ENCODE peak calls at places on chromosomes 13 and 19, in ten cellular contexts. One of them, this sample, is unnamed.
A peak's percentile ranks its signal among the peaks of the same experiment; 100 is the strongest.

GRCh38 chr13:28729541-28729940 is 10.8 kb upstream of the SLC46A3 start:
- DNase-seq in right lobe of liver: peak; percentile 39
- DNase-seq in activated CD8-positive, alpha-beta T cell treated with anti-CD3 and anti-CD28 coated beads for 36 hours: no peak
- DNase-seq in stomach: no peak
- DNase-seq in left ventricle myocardium inferior: no peak
- DNase-seq in heart right ventricle: no peak
- DNase-seq in gastrocnemius medialis: no peak
- DNase-seq in dorsolateral prefrontal cortex: no peak
- DNase-seq in CD8-positive, alpha-beta T cell: no peak
- DNase-seq in nephron progenitor cell: no peak
- DNase-seq in this sample: no peak

GRCh38 chr19:375395-376110 is 31.0 kb upstream of the MIER2 start:
- DNase-seq in right lobe of liver: no peak
- DNase-seq in activated CD8-positive, alpha-beta T cell treated with anti-CD3 and anti-CD28 coated beads for 36 hours: no peak
- DNase-seq in stomach: no peak
- DNase-seq in left ventricle myocardium inferior: no peak
- DNase-seq in heart right ventricle: no peak
- DNase-seq in gastrocnemius medialis: no peak
- DNase-seq in dorsolateral prefrontal cortex: peak; percentile 1
- DNase-seq in CD8-positive, alpha-beta T cell: no peak
- DNase-seq in nephron progenitor cell: no peak
- DNase-seq in this sample: peak; percentile 91

GRCh38 chr13:43132228-43132627 is 108.8 kb downstream of the DNAJC15 start:
- DNase-seq in right lobe of liver: no peak
- DNase-seq in activated CD8-positive, alpha-beta T cell treated with anti-CD3 and anti-CD28 coated beads for 36 hours: no peak
- DNase-seq in stomach: peak; percentile 40
- DNase-seq in left ventricle myocardium inferior: no peak
- DNase-seq in heart right ventricle: no peak
- DNase-seq in gastrocnemius medialis: no peak
- DNase-seq in dorsolateral prefrontal cortex: no peak
- DNase-seq in CD8-positive, alpha-beta T cell: no peak
- DNase-seq in nephron progenitor cell: no peak
- DNase-seq in this sample: no peak

GRCh38 chr13:95267662-95268369 is 33.4 kb downstream of the ABCC4 start:
- DNase-seq in right lobe of liver: peak; percentile 52
- DNase-seq in activated CD8-positive, alpha-beta T cell treated with anti-CD3 and anti-CD28 coated beads for 36 hours: no peak
- DNase-seq in stomach: peak; percentile 33
- DNase-seq in left ventricle myocardium inferior: no peak
- DNase-seq in heart right ventricle: no peak
- DNase-seq in gastrocnemius medialis: no peak
- DNase-seq in dorsolateral prefrontal cortex: no peak
- DNase-seq in CD8-positive, alpha-beta T cell: no peak
- DNase-seq in nephron progenitor cell: no peak
- DNase-seq in this sample: no peak

GRCh38 chr13:73765651-73766384 is 368.4 kb downstream of the KLF12 start:
- DNase-seq in right lobe of liver: peak; percentile 88
- DNase-seq in activated CD8-positive, alpha-beta T cell treated with anti-CD3 and anti-CD28 coated beads for 36 hours: peak; percentile 93
- DNase-seq in stomach: peak; percentile 81
- DNase-seq in left ventricle myocardium inferior: peak; percentile 84
- DNase-seq in heart right ventricle: peak; percentile 80
- DNase-seq in gastrocnemius medialis: peak; percentile 30
- DNase-seq in dorsolateral prefrontal cortex: peak; percentile 81
- DNase-seq in CD8-positive, alpha-beta T cell: peak; percentile 90
- DNase-seq in nephron progenitor cell: peak; percentile 64
- DNase-seq in this sample: peak; percentile 94

GRCh38 chr19:48569814-48570213 is 17.8 kb downstream of the SULT2B1 start:
- DNase-seq in right lobe of liver: no peak
- DNase-seq in activated CD8-positive, alpha-beta T cell treated with anti-CD3 and anti-CD28 coated beads for 36 hours: no peak
- DNase-seq in stomach: peak; percentile 36
- DNase-seq in left ventricle myocardium inferior: no peak
- DNase-seq in heart right ventricle: no peak
- DNase-seq in gastrocnemius medialis: peak; percentile 64
- DNase-seq in dorsolateral prefrontal cortex: no peak
- DNase-seq in CD8-positive, alpha-beta T cell: no peak
- DNase-seq in nephron progenitor cell: no peak
- DNase-seq in this sample: no peak

GRCh38 chr13:32530841-32531253 is 7.7 kb downstream of the N4BP2L2 start:
- DNase-seq in right lobe of liver: no peak
- DNase-seq in activated CD8-positive, alpha-beta T cell treated with anti-CD3 and anti-CD28 coated beads for 36 hours: no peak
- DNase-seq in stomach: no peak
- DNase-seq in left ventricle myocardium inferior: no peak
- DNase-seq in heart right ventricle: no peak
- DNase-seq in gastrocnemius medialis: peak; percentile 21
- DNase-seq in dorsolateral prefrontal cortex: no peak
- DNase-seq in CD8-positive, alpha-beta T cell: no peak
- DNase-seq in nephron progenitor cell: no peak
- DNase-seq in this sample: no peak

GRCh38 chr19:14517840-14518505 is at the start of gene DNAJB1:
- DNase-seq in right lobe of liver: peak; percentile 91
- DNase-seq in activated CD8-positive, alpha-beta T cell treated with anti-CD3 and anti-CD28 coated beads for 36 hours: peak; percentile 68
- DNase-seq in stomach: peak; percentile 83
- DNase-seq in left ventricle myocardium inferior: peak; percentile 86
- DNase-seq in heart right ventricle: peak; percentile 87
- DNase-seq in gastrocnemius medialis: peak; percentile 76
- DNase-seq in dorsolateral prefrontal cortex: peak; percentile 81
- DNase-seq in CD8-positive, alpha-beta T cell: peak; percentile 68
- DNase-seq in nephron progenitor cell: peak; percentile 72
- DNase-seq in this sample: peak; percentile 96

GRCh38 chr13:99051768-99052455 is 74.0 kb upstream of the DOCK9 start:
- DNase-seq in right lobe of liver: no peak
- DNase-seq in activated CD8-positive, alpha-beta T cell treated with anti-CD3 and anti-CD28 coated beads for 36 hours: no peak
- DNase-seq in stomach: no peak
- DNase-seq in left ventricle myocardium inferior: no peak
- DNase-seq in heart right ventricle: no peak
- DNase-seq in gastrocnemius medialis: no peak
- DNase-seq in dorsolateral prefrontal cortex: no peak
- DNase-seq in CD8-positive, alpha-beta T cell: no peak
- DNase-seq in nephron progenitor cell: no peak
- DNase-seq in this sample: no peak

GRCh38 chr19:55598719-55599467 is 424 bp downstream of the FIZ1 start:
- DNase-seq in right lobe of liver: peak; percentile 95
- DNase-seq in activated CD8-positive, alpha-beta T cell treated with anti-CD3 and anti-CD28 coated beads for 36 hours: peak; percentile 96
- DNase-seq in stomach: peak; percentile 95
- DNase-seq in left ventricle myocardium inferior: peak; percentile 90
- DNase-seq in heart right ventricle: peak; percentile 92
- DNase-seq in gastrocnemius medialis: peak; percentile 92
- DNase-seq in dorsolateral prefrontal cortex: peak; percentile 88
- DNase-seq in CD8-positive, alpha-beta T cell: peak; percentile 90
- DNase-seq in nephron progenitor cell: peak; percentile 98
- DNase-seq in this sample: peak; percentile 98

DNA sequence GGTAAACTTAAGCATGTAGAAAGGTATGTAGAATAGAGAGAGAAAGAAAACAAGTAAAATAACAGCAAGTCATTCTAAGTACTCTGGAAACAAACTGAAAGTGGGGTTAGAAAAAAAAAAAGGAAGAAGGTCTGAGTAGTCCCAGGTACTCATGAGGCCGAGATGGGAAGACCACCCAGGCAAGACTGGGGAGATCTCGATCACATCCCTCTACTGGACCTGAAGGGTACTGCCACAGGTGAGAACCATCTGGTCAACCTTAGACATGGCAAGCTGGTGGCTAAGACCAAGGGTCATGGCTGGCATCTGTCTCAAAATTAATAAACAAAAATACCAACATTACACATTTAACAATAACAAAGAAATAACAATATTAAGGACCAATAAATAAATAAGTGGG is 36.3 kb upstream of the ZNF724 start:
- DNase-seq in right lobe of liver: no peak
- DNase-seq in activated CD8-positive, alpha-beta T cell treated with anti-CD3 and anti-CD28 coated beads for 36 hours: peak; percentile 17
- DNase-seq in stomach: no peak
- DNase-seq in left ventricle myocardium inferior: no peak
- DNase-seq in heart right ventricle: no peak
- DNase-seq in gastrocnemius medialis: no peak
- DNase-seq in dorsolateral prefrontal cortex: no peak
- DNase-seq in CD8-positive, alpha-beta T cell: no peak
- DNase-seq in nephron progenitor cell: no peak
- DNase-seq in this sample: no peak
- TF ChIP-seq CTCF in right lobe of liver: peak; percentile 19
- TF ChIP-seq CTCF in activated CD8-positive, alpha-beta T cell treated with anti-CD3 and anti-CD28 coated beads for 36 hours: peak; percentile 32
- TF ChIP-seq CTCF in stomach: no peak
- TF ChIP-seq CTCF in left ventricle myocardium inferior: peak; percentile 25
- TF ChIP-seq CTCF in heart right ventricle: no peak
- TF ChIP-seq CTCF in gastrocnemius medialis: no peak
- TF ChIP-seq CTCF in dorsolateral prefrontal cortex: no peak
- TF ChIP-seq CTCF in CD8-positive, alpha-beta T cell: peak; percentile 45
- TF ChIP-seq CTCF in nephron progenitor cell: peak; percentile 19
- TF ChIP-seq CTCF in this sample: peak; percentile 46

GRCh38 chr13:106337096-106337495 is 198.4 kb downstream of the EFNB2 start:
- DNase-seq in right lobe of liver: no peak
- DNase-seq in activated CD8-positive, alpha-beta T cell treated with anti-CD3 and anti-CD28 coated beads for 36 hours: no peak
- DNase-seq in stomach: no peak
- DNase-seq in left ventricle myocardium inferior: no peak
- DNase-seq in heart right ventricle: no peak
- DNase-seq in gastrocnemius medialis: no peak
- DNase-seq in dorsolateral prefrontal cortex: no peak
- DNase-seq in CD8-positive, alpha-beta T cell: no peak
- DNase-seq in nephron progenitor cell: no peak
- DNase-seq in this sample: no peak
- TF ChIP-seq CTCF in right lobe of liver: no peak
- TF ChIP-seq CTCF in activated CD8-positive, alpha-beta T cell treated with anti-CD3 and anti-CD28 coated beads for 36 hours: no peak
- TF ChIP-seq CTCF in stomach: no peak
- TF ChIP-seq CTCF in left ventricle myocardium inferior: no peak
- TF ChIP-seq CTCF in heart right ventricle: no peak
- TF ChIP-seq CTCF in gastrocnemius medialis: no peak
- TF ChIP-seq CTCF in dorsolateral prefrontal cortex: no peak
- TF ChIP-seq CTCF in CD8-positive, alpha-beta T cell: no peak
- TF ChIP-seq CTCF in nephron progenitor cell: no peak
- TF ChIP-seq CTCF in this sample: no peak

DNA sequence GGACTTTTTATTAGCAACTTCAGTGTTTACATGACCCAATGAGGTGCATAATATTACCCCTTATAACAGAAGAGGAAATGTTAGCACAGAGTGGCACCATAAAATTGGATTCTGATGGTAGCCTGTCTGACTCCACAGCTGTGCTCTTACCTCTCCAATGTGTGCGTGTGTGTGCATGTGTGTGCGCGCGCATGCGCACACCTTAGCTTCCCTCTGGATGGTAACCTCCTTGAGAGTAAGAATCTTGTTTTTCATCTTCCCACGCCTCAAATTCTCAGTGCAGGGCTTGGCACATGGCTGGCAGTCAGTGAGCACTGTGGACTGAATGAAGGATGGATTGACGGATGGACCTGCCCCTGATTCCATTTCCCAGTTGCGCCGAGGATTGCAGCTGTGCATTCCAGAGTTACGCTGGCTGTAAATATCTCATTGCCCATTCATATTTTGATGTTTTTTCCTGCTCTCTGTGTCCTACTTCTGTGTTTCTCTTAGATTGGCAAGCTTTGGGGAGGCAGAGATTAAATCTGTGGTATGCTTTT is 99.2 kb upstream of the WASF3 start:
- DNase-seq in right lobe of liver: no peak
- DNase-seq in activated CD8-positive, alpha-beta T cell treated with anti-CD3 and anti-CD28 coated beads for 36 hours: no peak
- DNase-seq in stomach: no peak
- DNase-seq in left ventricle myocardium inferior: no peak
- DNase-seq in heart right ventricle: no peak
- DNase-seq in gastrocnemius medialis: no peak
- DNase-seq in dorsolateral prefrontal cortex: no peak
- DNase-seq in CD8-positive, alpha-beta T cell: no peak
- DNase-seq in nephron progenitor cell: no peak
- DNase-seq in this sample: no peak
- TF ChIP-seq CTCF in right lobe of liver: no peak
- TF ChIP-seq CTCF in activated CD8-positive, alpha-beta T cell treated with anti-CD3 and anti-CD28 coated beads for 36 hours: no peak
- TF ChIP-seq CTCF in stomach: no peak
- TF ChIP-seq CTCF in left ventricle myocardium inferior: no peak
- TF ChIP-seq CTCF in heart right ventricle: no peak
- TF ChIP-seq CTCF in gastrocnemius medialis: no peak
- TF ChIP-seq CTCF in dorsolateral prefrontal cortex: no peak
- TF ChIP-seq CTCF in CD8-positive, alpha-beta T cell: no peak
- TF ChIP-seq CTCF in nephron progenitor cell: no peak
- TF ChIP-seq CTCF in this sample: no peak

GRCh38 chr13:112442483-112443090 is 66.4 kb downstream of the SPACA7 start:
- DNase-seq in right lobe of liver: no peak
- DNase-seq in activated CD8-positive, alpha-beta T cell treated with anti-CD3 and anti-CD28 coated beads for 36 hours: no peak
- DNase-seq in stomach: no peak
- DNase-seq in left ventricle myocardium inferior: no peak
- DNase-seq in heart right ventricle: no peak
- DNase-seq in gastrocnemius medialis: no peak
- DNase-seq in dorsolateral prefrontal cortex: no peak
- DNase-seq in CD8-positive, alpha-beta T cell: no peak
- DNase-seq in nephron progenitor cell: no peak
- DNase-seq in this sample: peak; percentile 56

GRCh38 chr13:112444416-112445399 is 68.6 kb downstream of the SPACA7 start:
- DNase-seq in right lobe of liver: no peak
- DNase-seq in activated CD8-positive, alpha-beta T cell treated with anti-CD3 and anti-CD28 coated beads for 36 hours: no peak
- DNase-seq in stomach: peak; percentile 22
- DNase-seq in left ventricle myocardium inferior: no peak
- DNase-seq in heart right ventricle: no peak
- DNase-seq in gastrocnemius medialis: no peak
- DNase-seq in dorsolateral prefrontal cortex: no peak
- DNase-seq in CD8-positive, alpha-beta T cell: no peak
- DNase-seq in nephron progenitor cell: no peak
- DNase-seq in this sample: peak; percentile 86

GRCh38 chr13:112444001-112444311 is 67.8 kb downstream of the SPACA7 start:
- DNase-seq in right lobe of liver: peak; percentile 72
- DNase-seq in activated CD8-positive, alpha-beta T cell treated with anti-CD3 and anti-CD28 coated beads for 36 hours: peak; percentile 75
- DNase-seq in stomach: peak; percentile 75
- DNase-seq in left ventricle myocardium inferior: peak; percentile 49
- DNase-seq in heart right ventricle: peak; percentile 62
- DNase-seq in gastrocnemius medialis: no peak
- DNase-seq in dorsolateral prefrontal cortex: peak; percentile 25
- DNase-seq in CD8-positive, alpha-beta T cell: no peak
- DNase-seq in nephron progenitor cell: peak; percentile 90
- DNase-seq in this sample: peak; percentile 88

GRCh38 chr13:112441779-112442310 is 65.7 kb downstream of the SPACA7 start:
- DNase-seq in right lobe of liver: no peak
- DNase-seq in activated CD8-positive, alpha-beta T cell treated with anti-CD3 and anti-CD28 coated beads for 36 hours: no peak
- DNase-seq in stomach: no peak
- DNase-seq in left ventricle myocardium inferior: no peak
- DNase-seq in heart right ventricle: no peak
- DNase-seq in gastrocnemius medialis: no peak
- DNase-seq in dorsolateral prefrontal cortex: no peak
- DNase-seq in CD8-positive, alpha-beta T cell: no peak
- DNase-seq in nephron progenitor cell: no peak
- DNase-seq in this sample: peak; percentile 78

DNA sequence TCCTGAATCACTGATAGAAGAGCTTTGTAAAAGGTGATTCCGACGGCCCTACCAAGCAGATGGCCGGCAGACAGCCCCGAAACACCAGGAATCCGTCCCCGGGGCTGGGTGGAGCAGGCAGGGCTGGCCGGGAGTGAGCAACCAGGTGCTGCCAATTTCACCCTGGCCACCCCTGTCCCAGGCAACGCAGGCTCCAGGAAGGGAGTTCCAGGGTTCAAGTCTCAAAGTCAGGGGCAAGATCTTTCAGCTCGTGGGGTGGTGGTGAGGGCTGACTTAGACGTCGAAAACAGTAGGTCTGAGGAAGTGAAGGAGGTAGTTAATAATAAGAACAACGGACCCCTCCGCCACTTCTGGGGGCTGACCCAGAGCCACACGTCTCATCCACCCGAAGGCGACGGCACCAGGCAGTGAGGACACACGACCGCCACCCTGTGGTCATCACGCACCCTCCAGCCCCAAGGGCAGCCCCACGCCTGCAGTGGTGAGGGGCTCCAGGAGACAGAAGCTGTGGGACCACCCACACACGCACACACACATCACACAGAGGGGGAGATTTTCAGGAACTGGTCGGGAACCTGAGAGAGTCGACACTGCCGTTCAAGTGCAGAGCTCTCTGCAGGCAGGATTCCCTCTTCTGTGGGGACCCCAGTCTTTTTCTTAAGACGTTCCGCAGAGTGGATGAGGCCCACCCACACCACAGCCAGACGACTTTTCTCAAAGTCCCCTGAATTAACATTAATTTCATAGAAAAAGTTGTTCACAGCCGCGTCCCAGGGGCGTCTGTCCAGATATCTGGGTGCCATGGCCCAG is 67.2 kb downstream of the SPACA7 start:
- DNase-seq in right lobe of liver: no peak
- DNase-seq in activated CD8-positive, alpha-beta T cell treated with anti-CD3 and anti-CD28 coated beads for 36 hours: peak; percentile 28
- DNase-seq in stomach: peak; percentile 25
- DNase-seq in left ventricle myocardium inferior: no peak
- DNase-seq in heart right ventricle: no peak
- DNase-seq in gastrocnemius medialis: no peak
- DNase-seq in dorsolateral prefrontal cortex: no peak
- DNase-seq in CD8-positive, alpha-beta T cell: no peak
- DNase-seq in nephron progenitor cell: peak; percentile 66
- DNase-seq in this sample: peak; percentile 59
- TF ChIP-seq CTCF in right lobe of liver: no peak
- TF ChIP-seq CTCF in activated CD8-positive, alpha-beta T cell treated with anti-CD3 and anti-CD28 coated beads for 36 hours: no peak
- TF ChIP-seq CTCF in stomach: no peak
- TF ChIP-seq CTCF in left ventricle myocardium inferior: no peak
- TF ChIP-seq CTCF in heart right ventricle: no peak
- TF ChIP-seq CTCF in gastrocnemius medialis: no peak
- TF ChIP-seq CTCF in dorsolateral prefrontal cortex: no peak
- TF ChIP-seq CTCF in CD8-positive, alpha-beta T cell: no peak
- TF ChIP-seq CTCF in nephron progenitor cell: no peak
- TF ChIP-seq CTCF in this sample: no peak